ENCODE peak calls at places on chromosomes 3 and 15, in seven cellular contexts. A is CD8-positive, alpha-beta T cell; M is endodermal cell; V is progenitor cell of endocrine pancreas; E is mesothelial cell of epicardium; N is fibroblast of the aortic adventitia; G is mammary epithelial cell. F is an unnamed sample.

GRCh38 chr3:183584246-183584913 is 28.9 kb upstream of the KLHL6 start:
- DNase-seq in E (no peak), A (no peak), V (no peak), G (no peak), N (peak; percentile 67), M (peak; percentile 66), F (no peak)

GRCh38 chr15:74817370-74817737 is 4.7 kb downstream of the LMAN1L start:
- DNase-seq in V (no peak), N (no peak), G (peak; percentile 77), A (no peak), E (no peak), M (peak; percentile 76), F (no peak)

GRCh38 chr3:184341925-184342324 is 4.5 kb downstream of the FAM131A start:
- DNase-seq in A (no peak), V (no peak), N (no peak), G (peak; percentile 94), E (no peak), M (no peak), F (no peak)

GRCh38 chr15:42144841-42145375 is 11.5 kb downstream of the PLA2G4F start:
- DNase-seq in G (no peak), A (no peak), M (no peak), N (no peak), E (peak; percentile 7), V (no peak), F (no peak)

GRCh38 chr15:64667736-64668161 is 107.6 kb downstream of the RBPMS2 start:
- DNase-seq in A (no peak), V (no peak), N (peak; percentile 70), E (no peak), M (no peak), G (no peak), F (no peak)

GRCh38 chr3:42613462-42613861 is 13.0 kb downstream of the NKTR start:
- DNase-seq in N (no peak), E (no peak), A (no peak), G (no peak), V (no peak), M (no peak), F (no peak)

GRCh38 chr3:38731522-38731921 is 82.0 kb upstream of the SCN5A start:
- DNase-seq in G (no peak), N (peak; percentile 30), A (no peak), V (no peak), M (no peak), E (no peak), F (no peak)

GRCh38 chr3:45170071-45170470 is 23.9 kb upstream of the CDCP1 start:
- DNase-seq in E (no peak), V (no peak), G (no peak), N (peak; percentile 18), M (no peak), A (no peak), F (no peak)

GRCh38 chr15:69713726-69714559 is 261.3 kb downstream of the RPLP1 start:
- DNase-seq in A (peak; percentile 71), M (no peak), G (peak; percentile 23), N (no peak), V (no peak), E (no peak), F (no peak)

GRCh38 chr3:55860040-55860439 is 372.9 kb upstream of the WNT5A start:
- DNase-seq in N (no peak), M (no peak), G (no peak), E (no peak), V (no peak), A (no peak), F (no peak)

GRCh38 chr3:133717424-133717823 is 28.8 kb upstream of the TF start:
- DNase-seq in N (no peak), A (no peak), E (no peak), M (no peak), G (no peak), V (no peak), F (no peak)

DNA sequence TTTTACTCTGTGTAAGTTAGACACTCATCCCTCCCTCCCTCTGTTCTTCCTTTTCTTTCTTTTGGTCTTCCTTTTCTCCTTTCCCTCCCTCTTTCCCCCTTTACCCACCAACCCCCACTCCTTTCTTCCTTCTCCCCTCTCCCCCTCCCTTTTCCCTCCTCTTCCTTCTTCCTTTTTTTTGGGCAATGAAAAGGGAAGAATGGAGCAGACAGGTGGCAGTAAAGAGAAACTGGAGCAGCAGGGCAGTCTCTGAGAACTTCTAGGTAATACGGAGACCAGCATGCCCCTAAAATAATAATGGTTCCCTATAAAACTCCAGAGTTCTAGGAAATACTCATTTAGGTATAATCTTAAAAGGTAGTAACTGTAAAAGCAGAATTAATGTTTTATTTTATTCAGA is 11.4 kb upstream of the GPR171 start:
- DNase-seq in E (no peak), N (no peak), M (no peak), G (no peak), A (no peak), V (no peak), F (no peak)
- TF ChIP-seq CTCF in E (no peak), N (no peak), M (peak; percentile 37), G (peak; percentile 12), A (no peak), V (no peak), F (no peak)

GRCh38 chr15:39154136-39154770 is 426.6 kb upstream of the THBS1 start:
- DNase-seq in M (no peak), G (no peak), N (no peak), E (no peak), A (no peak), V (no peak), F (no peak)
- TF ChIP-seq CTCF in M (peak; percentile 66), G (peak; percentile 47), N (peak; percentile 44), E (no peak), A (no peak), V (peak; percentile 50), F (no peak)

DNA sequence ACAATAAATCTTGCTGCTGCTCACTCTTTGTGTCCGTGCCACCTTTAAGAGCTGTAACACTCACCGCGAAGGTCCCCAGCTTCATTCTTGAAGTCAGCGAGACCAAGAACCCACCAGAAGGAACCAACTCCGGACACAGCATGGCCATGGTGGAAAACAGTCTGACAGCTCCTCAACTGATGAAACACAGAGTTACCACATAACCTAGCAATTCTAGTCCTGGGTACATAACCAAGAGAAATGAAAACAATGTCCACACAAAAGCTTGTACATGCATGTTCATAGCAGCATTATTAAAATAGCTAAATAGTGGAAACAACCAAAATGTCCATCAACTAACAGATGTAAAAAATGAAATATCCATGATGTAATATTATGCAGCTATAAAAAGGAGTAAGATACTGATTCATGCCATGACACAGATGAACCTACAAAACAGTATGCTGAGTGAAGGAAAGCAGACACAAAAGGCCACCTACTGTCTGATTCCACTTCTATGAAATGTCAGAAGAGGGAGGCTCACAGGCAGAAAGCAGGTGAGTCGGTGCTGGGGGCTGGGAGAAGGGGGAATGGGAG is 36.8 kb downstream of the VGLL4 start:
- DNase-seq in M (no peak), E (no peak), A (no peak), N (no peak), G (peak; percentile 58), V (no peak), F (no peak)
- TF ChIP-seq CTCF in M (no peak), E (no peak), A (no peak), N (no peak), G (peak; percentile 19), V (no peak), F (no peak)

GRCh38 chr3:104214277-104214676 is 1152.4 kb upstream of the ALCAM start:
- DNase-seq in A (no peak), M (no peak), V (no peak), G (no peak), N (no peak), E (no peak), F (no peak)
- TF ChIP-seq CTCF in A (no peak), M (peak; percentile 52), V (no peak), G (peak; percentile 2), N (no peak), E (no peak), F (no peak)

GRCh38 chr3:58563386-58564035 is 13.7 kb downstream of the FAM107A start:
- DNase-seq in A (no peak), M (peak; percentile 54), E (no peak), G (peak; percentile 60), V (no peak), N (no peak), F (no peak)

GRCh38 chr3:58562498-58562897 is 14.7 kb downstream of the FAM107A start:
- DNase-seq in E (no peak), V (no peak), G (no peak), M (peak; percentile 68), A (no peak), N (no peak), F (no peak)

GRCh38 chr3:58564054-58564453 is 13.1 kb downstream of the FAM107A start:
- DNase-seq in V (no peak), M (no peak), N (no peak), E (no peak), A (no peak), G (no peak), F (no peak)

GRCh38 chr3:58559586-58559985 is 17.6 kb downstream of the FAM107A start:
- DNase-seq in M (no peak), V (no peak), E (no peak), G (no peak), A (no peak), N (no peak), F (no peak)

GRCh38 chr3:58560771-58561311 is 16.4 kb downstream of the FAM107A start:
- DNase-seq in A (no peak), N (peak; percentile 97), M (peak; percentile 95), V (no peak), E (peak; percentile 64), G (peak; percentile 60), F (no peak)
- TF ChIP-seq CTCF in A (no peak), N (peak; percentile 54), M (peak; percentile 77), V (peak; percentile 47), E (no peak), G (peak; percentile 29), F (no peak)

GRCh38 chr3:139627759-139628158 is 50.0 kb downstream of the NMNAT3 start:
- DNase-seq in M (no peak), E (no peak), V (no peak), N (no peak), A (no peak), G (no peak), F (no peak)

GRCh38 chr3:139634236-139634635 is 43.5 kb downstream of the NMNAT3 start:
- DNase-seq in V (no peak), G (no peak), M (no peak), A (no peak), E (no peak), N (no peak), F (no peak)

GRCh38 chr3:139630532-139630931 is 47.2 kb downstream of the NMNAT3 start:
- DNase-seq in M (peak; percentile 67), G (no peak), N (no peak), A (no peak), V (no peak), E (no peak), F (no peak)

GRCh38 chr3:139633511-139633910 is 44.3 kb downstream of the NMNAT3 start:
- DNase-seq in M (no peak), V (no peak), E (no peak), G (no peak), A (no peak), N (no peak), F (no peak)

GRCh38 chr3:139629033-139629432 is 48.7 kb downstream of the NMNAT3 start:
- DNase-seq in G (peak; percentile 68), E (no peak), N (no peak), V (no peak), M (peak; percentile 79), A (no peak), F (no peak)
- TF ChIP-seq CTCF in G (peak; percentile 77), E (no peak), N (no peak), V (peak; percentile 51), M (peak; percentile 79), A (no peak), F (peak; percentile 45)